ENCODE peak calls at places on chromosomes 6 and 20, in five cellular contexts. F, C, Y, J and M are unnamed samples.
A peak's percentile ranks its signal among the peaks of the same experiment; 100 is the strongest.

GRCh38 chr6:157268396-157268795 is 54.9 kb downstream of the TMEM242 start:
- DNase-seq in F (no peak), Y (no peak), J (peak; percentile 26), C (no peak), M (no peak)

GRCh38 chr6:168308390-168309144 is 11.0 kb downstream of the DACT2 start:
- DNase-seq in J (no peak), F (no peak), C (no peak), Y (no peak), M (no peak)

GRCh38 chr20:63924241-63924640 is 29.3 kb downstream of the DNAJC5 start:
- DNase-seq in C (no peak), Y (no peak), J (no peak), F (no peak), M (no peak)

GRCh38 chr6:15755555-15755954 is 92.7 kb upstream of the DTNBP1 start:
- DNase-seq in C (peak; percentile 9), F (peak; percentile 70), J (no peak), Y (peak; percentile 18), M (no peak)

GRCh38 chr6:6595946-6596345 is 7.4 kb downstream of the LY86 start:
- DNase-seq in J (no peak), F (no peak), Y (no peak), C (no peak), M (no peak)

GRCh38 chr6:1770435-1770843 is 160.7 kb downstream of the FOXC1 start:
- DNase-seq in Y (no peak), J (no peak), F (no peak), C (peak; percentile 37), M (no peak)

GRCh38 chr6:18141805-18142590 is 12.9 kb downstream of the TPMT start:
- DNase-seq in C (no peak), F (no peak), Y (no peak), J (peak; percentile 71), M (no peak)

GRCh38 chr6:79188885-79189505 is 45.5 kb downstream of the HMGN3 start:
- DNase-seq in C (no peak), F (peak; percentile 8), J (no peak), Y (no peak), M (no peak)

GRCh38 chr6:39236742-39237141 is 7.5 kb upstream of the KCNK5 start:
- DNase-seq in Y (no peak), C (no peak), F (no peak), J (no peak), M (no peak)

GRCh38 chr6:124482071-124482491 is 480.2 kb upstream of the RNF217 start:
- DNase-seq in F (no peak), C (no peak), Y (no peak), J (no peak), M (no peak)

GRCh38 chr6:14001329-14002012 is 76.7 kb downstream of the RNF182 start:
- DNase-seq in Y (peak; percentile 95), F (peak; percentile 87), C (peak; percentile 99), J (no peak), M (no peak)

GRCh38 chr6:108570518-108570917 is 9.8 kb downstream of the FOXO3 start:
- DNase-seq in J (no peak), C (peak; percentile 32), F (no peak), Y (peak; percentile 56), M (no peak)

GRCh38 chr20:60214901-60215522 is 256.8 kb downstream of the CDH26 start:
- DNase-seq in Y (no peak), J (no peak), C (no peak), F (no peak), M (no peak)

GRCh38 chr6:57108691-57109090 is 18.7 kb downstream of the ZNF451 start:
- DNase-seq in C (no peak), F (no peak), Y (no peak), J (no peak), M (no peak)

GRCh38 chr20:38171301-38172010 is 6.4 kb upstream of the TGM2 start:
- DNase-seq in J (no peak), C (peak; percentile 59), F (no peak), Y (no peak), M (no peak)

GRCh38 chr20:23092861-23093543 is 6.9 kb upstream of the CD93 start:
- DNase-seq in F (no peak), J (no peak), C (no peak), Y (no peak), M (no peak)

GRCh38 chr6:101534386-101534785 is 140.9 kb downstream of the GRIK2 start:
- DNase-seq in F (no peak), J (no peak), Y (peak; percentile 54), C (peak; percentile 48), M (no peak)

GRCh38 chr6:7067305-7067704 is 40.5 kb upstream of the RREB1 start:
- DNase-seq in C (no peak), F (no peak), J (no peak), Y (no peak), M (no peak)

GRCh38 chr20:10076126-10077080 is 41.6 kb downstream of the ANKEF1 start:
- DNase-seq in F (peak; percentile 40), Y (peak; percentile 35), C (no peak), J (no peak), M (no peak)

GRCh38 chr6:28172006-28172405 is 30.3 kb downstream of the ZKSCAN8 start:
- DNase-seq in F (no peak), J (no peak), C (peak; percentile 19), Y (no peak), M (no peak)

GRCh38 chr6:145428656-145429173 is 306.6 kb downstream of the EPM2A start:
- DNase-seq in Y (peak; percentile 4), J (no peak), C (no peak), F (peak; percentile 3), M (no peak)

GRCh38 chr20:59316911-59317310 is 16.5 kb downstream of the EDN3 start:
- DNase-seq in F (no peak), Y (no peak), J (no peak), C (no peak), M (no peak)

GRCh38 chr6:129920103-129920798 is 59.1 kb upstream of the TMEM244 start:
- DNase-seq in F (peak; percentile 16), J (no peak), Y (peak; percentile 39), C (peak; percentile 48), M (no peak)

GRCh38 chr6:84539122-84539856 is 225.1 kb downstream of the TBX18 start:
- DNase-seq in C (no peak), F (peak; percentile 9), Y (no peak), J (no peak), M (no peak)

GRCh38 chr6:158627940-158628211 is 16.7 kb downstream of the DYNLT1 start:
- DNase-seq in F (no peak), J (no peak), C (no peak), Y (no peak), M (no peak)

GRCh38 chr20:39611901-39612300 is 649.8 kb downstream of the DHX35 start:
- DNase-seq in C (no peak), F (no peak), J (no peak), Y (no peak), M (no peak)

GRCh38 chr6:22248513-22249308 is 48.1 kb downstream of the PRL start:
- DNase-seq in C (peak; percentile 83), F (peak; percentile 80), Y (peak; percentile 90), J (no peak), M (no peak)

GRCh38 chr20:61922411-61922810 is 143.3 kb downstream of the TAF4 start:
- DNase-seq in Y (no peak), F (no peak), C (no peak), J (no peak), M (no peak)

GRCh38 chr6:53287336-53288225 is 61.2 kb downstream of the ELOVL5 start:
- DNase-seq in F (peak; percentile 60), J (peak; percentile 61), C (no peak), Y (peak; percentile 56), M (no peak)

GRCh38 chr6:157773248-157773773 is 49.7 kb upstream of the SNX9 start:
- DNase-seq in J (no peak), F (no peak), Y (no peak), C (no peak), M (no peak)

GRCh38 chr20:31698803-31699718 is 23.6 kb downstream of the BCL2L1 start:
- DNase-seq in F (peak; percentile 88), Y (peak; percentile 98), C (peak; percentile 98), J (peak; percentile 48), M (no peak)

GRCh38 chr20:46695888-46696287 is 6.6 kb upstream of the TP53RK start:
- DNase-seq in F (peak; percentile 88), C (peak; percentile 69), Y (peak; percentile 62), J (no peak), M (no peak)

GRCh38 chr6:11251553-11252358 is 19.3 kb upstream of the NEDD9 start:
- DNase-seq in Y (peak; percentile 85), J (no peak), C (peak; percentile 64), F (peak; percentile 87), M (no peak)

GRCh38 chr20:440636-441035 is 21.7 kb downstream of the TBC1D20 start:
- DNase-seq in J (no peak), Y (peak; percentile 62), F (no peak), C (peak; percentile 31), M (no peak)

GRCh38 chr6:2746557-2747061 is 4.1 kb downstream of the MYLK4 start:
- DNase-seq in C (no peak), J (peak; percentile 74), Y (peak; percentile 42), F (no peak), M (no peak)

GRCh38 chr20:32753731-32754130 is 8.5 kb upstream of the DNMT3B start:
- DNase-seq in Y (peak; percentile 45), F (no peak), J (no peak), C (peak; percentile 19), M (no peak)

GRCh38 chr6:170208651-170209353 is 82.1 kb downstream of the DLL1 start:
- DNase-seq in C (no peak), F (no peak), Y (no peak), J (peak; percentile 30), M (no peak)
- TF ChIP-seq CTCF in C (no peak), F (no peak), Y (no peak), J (no peak), M (no peak)

GRCh38 chr20:12660918-12661317 is 347.9 kb upstream of the SPTLC3 start:
- DNase-seq in J (peak; percentile 79), Y (peak; percentile 17), F (no peak), C (no peak), M (peak; percentile 1)
- TF ChIP-seq CTCF in J (peak; percentile 75), Y (peak; percentile 31), F (no peak), C (no peak), M (peak; percentile 54)

DNA sequence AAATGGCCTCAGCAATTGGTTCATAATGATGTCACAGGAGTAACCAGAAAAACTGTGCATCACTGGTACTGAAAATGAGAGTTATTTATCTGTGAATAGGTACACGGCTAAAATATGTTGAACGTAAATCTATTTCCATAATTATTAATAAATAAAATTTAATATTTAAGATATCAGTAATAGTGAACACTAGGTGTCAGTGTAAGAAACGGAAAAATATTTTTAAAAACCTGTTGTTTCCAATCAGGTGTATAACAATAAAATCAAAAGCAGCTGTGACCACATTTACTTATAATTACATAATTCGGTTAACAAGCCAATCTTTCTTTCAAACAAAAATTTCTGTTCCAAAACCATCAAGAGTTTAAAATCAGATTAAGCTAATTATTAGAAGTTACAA is 241.4 kb upstream of the RUNX2 start:
- DNase-seq in J (no peak), C (no peak), Y (no peak), F (peak; percentile 11), M (no peak)
- TF ChIP-seq CTCF in J (no peak), C (no peak), Y (peak; percentile 16), F (no peak), M (no peak)

GRCh38 chr6:166156942-166157341 is 10.7 kb downstream of the TBXT start:
- DNase-seq in J (no peak), Y (peak; percentile 31), F (peak; percentile 36), C (peak; percentile 9), M (no peak)
- TF ChIP-seq CTCF in J (peak; percentile 75), Y (peak; percentile 41), F (peak; percentile 48), C (no peak), M (peak; percentile 56)